ENCODE peak calls at places on chromosomes 12 and 14, in four cellular contexts. L is K562, B is HCT116, K is H1. T is an unnamed sample.

GRCh38 chr12:11746024-11746771 is 96.7 kb downstream of the ETV6 start:
- DNase-seq in L (no peak), K (no peak), B (no peak), T (no peak)

GRCh38 chr12:42326466-42327226 is 679 bp downstream of the PPHLN1 start:
- DNase-seq in L (peak), K (no peak), B (no peak), T (peak)

GRCh38 chr14:88825078-88825458 is 617 bp downstream of the TTC8 start:
- DNase-seq in K (no peak), B (no peak), L (no peak), T (no peak)

GRCh38 chr14:103512701-103513611 is 9.7 kb downstream of the CKB start:
- DNase-seq in L (no peak), K (no peak), B (no peak), T (no peak)

GRCh38 chr12:88814789-88815188 is 234.5 kb upstream of the KITLG start:
- DNase-seq in B (no peak), L (no peak), K (no peak), T (no peak)

GRCh38 chr12:2692156-2692555 is 102.6 kb upstream of the FKBP4 start:
- DNase-seq in K (no peak), B (no peak), L (no peak), T (no peak)

GRCh38 chr12:45268672-45269406 is 52.9 kb downstream of the ANO6 start:
- DNase-seq in B (peak), K (no peak), L (peak), T (peak)

GRCh38 chr14:103014466-103015319 is 42.7 kb downstream of the CDC42BPB start:
- DNase-seq in K (no peak), B (no peak), L (no peak), T (no peak)

GRCh38 chr12:7012024-7012607 is 6.2 kb downstream of the LPCAT3 start:
- DNase-seq in K (no peak), L (no peak), B (no peak), T (no peak)

GRCh38 chr12:57552692-57553321 is 3.0 kb downstream of the KIF5A start:
- DNase-seq in B (no peak), L (peak), K (no peak), T (no peak)

GRCh38 chr12:113235976-113236375 is 14.7 kb downstream of the TPCN1 start:
- DNase-seq in K (no peak), B (no peak), L (no peak), T (no peak)

GRCh38 chr14:90781344-90781761 is 34.9 kb downstream of the TTC7B start:
- DNase-seq in B (no peak), K (no peak), L (no peak), T (no peak)

GRCh38 chr12:122610911-122611310 is 83.9 kb downstream of the KNTC1 start:
- DNase-seq in L (no peak), B (no peak), K (no peak), T (no peak)

GRCh38 chr12:53973093-53974042 is at the start of gene HOXC11:
- DNase-seq in K (no peak), L (no peak), B (no peak), T (no peak)

GRCh38 chr14:58752782-58753181 is 115.0 kb downstream of the DACT1 start:
- DNase-seq in K (no peak), L (no peak), B (no peak), T (peak)

GRCh38 chr12:130496516-130497120 is 158.9 kb downstream of the PIWIL1 start:
- DNase-seq in L (no peak), K (no peak), B (no peak), T (no peak)

GRCh38 chr12:110001596-110001995 is 2.4 kb downstream of the ANKRD13A start:
- DNase-seq in B (no peak), K (no peak), L (no peak), T (no peak)

GRCh38 chr12:131775904-131776889 is 52.0 kb upstream of the MMP17 start:
- DNase-seq in B (no peak), L (no peak), K (no peak), T (no peak)

GRCh38 chr14:100726467-100726811 is 253 bp upstream of the DLK1 start:
- DNase-seq in L (no peak), K (no peak), B (no peak), T (no peak)
- TF ChIP-seq EZH2 in L (no peak), K (no peak), B (no peak), T (no peak)

GRCh38 chr12:116257826-116258225 is 19.7 kb downstream of the MED13L start:
- DNase-seq in B (no peak), L (no peak), K (no peak), T (no peak)

GRCh38 chr12:116257213-116257612 is 20.3 kb downstream of the MED13L start:
- DNase-seq in K (no peak), B (no peak), L (no peak), T (no peak)

GRCh38 chr12:116262741-116263140 is 14.8 kb downstream of the MED13L start:
- DNase-seq in B (no peak), L (no peak), K (no peak), T (no peak)

GRCh38 chr12:116261525-116262100 is 15.9 kb downstream of the MED13L start:
- DNase-seq in B (no peak), K (no peak), L (no peak), T (no peak)

DNA sequence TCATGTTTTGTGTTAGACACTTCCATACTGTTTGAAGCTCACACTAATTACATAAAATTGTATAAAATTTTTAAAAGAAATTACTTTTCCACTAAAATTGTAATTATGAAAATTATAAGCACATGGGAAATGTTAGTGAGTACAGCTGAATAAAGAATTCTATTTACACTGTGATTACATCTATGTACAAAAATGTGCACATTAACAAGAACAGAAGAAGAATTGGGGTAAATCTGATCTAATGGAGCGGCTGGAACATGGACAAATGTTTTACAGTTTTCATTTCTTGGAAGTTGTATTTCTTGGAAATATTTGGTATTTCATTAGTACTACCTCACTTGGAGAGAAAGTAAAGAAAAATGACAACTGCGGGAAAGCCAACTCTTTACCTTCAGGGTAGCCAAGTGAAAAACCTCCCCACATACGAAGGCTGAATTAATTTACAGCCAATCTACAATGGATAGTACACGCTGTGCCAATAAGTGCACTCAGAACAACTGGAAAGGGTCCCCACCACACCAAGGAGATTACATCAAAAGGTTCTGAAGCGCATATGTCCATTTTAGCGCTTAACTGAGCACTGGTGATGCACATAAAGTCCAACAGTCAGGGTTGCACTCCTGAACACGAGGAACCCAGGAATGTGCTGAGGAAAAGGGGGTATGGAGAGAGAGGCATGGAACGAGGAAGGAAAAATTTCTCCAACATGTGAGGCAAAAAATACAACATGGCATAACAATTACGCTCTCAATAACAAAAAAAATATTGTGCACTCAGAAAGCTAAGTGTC is 17.5 kb downstream of the MED13L start:
- DNase-seq in L (no peak), B (no peak), K (no peak), T (no peak)
- TF ChIP-seq FOSL1 in L (no peak), B (no peak), K (no peak), T (no peak)

GRCh38 chr14:69571879-69572633 is 2.6 kb downstream of the CCDC177 start:
- DNase-seq in B (no peak), K (peak), L (peak), T (peak)
- TF ChIP-seq EZH2 in B (no peak), K (peak), L (no peak), T (peak)

DNA sequence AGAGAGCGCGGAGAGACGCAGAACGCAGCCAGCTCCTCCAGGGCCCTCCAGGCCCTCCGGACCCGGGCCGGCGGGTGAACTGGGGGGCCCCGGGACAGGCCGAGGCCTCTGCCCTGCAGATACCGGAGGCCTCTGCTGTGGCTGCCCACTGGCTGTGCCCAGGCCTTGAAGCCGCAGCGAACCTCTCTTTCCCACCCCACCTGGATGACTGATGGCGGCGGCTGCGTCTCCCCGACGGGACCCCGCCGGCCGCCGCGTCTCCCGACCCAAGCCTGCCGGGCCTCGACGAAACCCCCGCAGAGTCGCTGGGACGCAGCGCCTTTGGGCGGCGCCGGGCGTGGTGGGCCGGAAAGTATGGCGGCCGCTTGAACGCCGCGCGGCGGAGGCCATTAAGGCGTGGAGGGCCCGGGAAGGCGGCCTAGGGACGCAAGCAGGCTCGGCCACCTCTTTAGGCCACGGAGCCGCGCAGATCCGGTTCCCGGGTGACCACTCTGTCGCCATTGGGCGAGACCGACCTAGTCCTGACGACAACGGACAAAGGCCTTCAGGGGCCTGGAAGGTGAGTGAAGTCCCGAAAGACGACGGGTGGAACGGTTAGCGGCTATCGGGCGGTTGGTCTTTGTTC is 8.4 kb upstream of the ERGIC2 start:
- DNase-seq in B (no peak), K (no peak), L (no peak), T (no peak)
- TF ChIP-seq FOSL1 in B (no peak), K (no peak), L (no peak), T (no peak)

GRCh38 chr14:56813143-56813551 is 2.9 kb upstream of the OTX2 start:
- DNase-seq in K (peak), L (no peak), B (no peak), T (no peak)
- TF ChIP-seq EZH2 in K (no peak), L (no peak), B (no peak), T (no peak)

DNA sequence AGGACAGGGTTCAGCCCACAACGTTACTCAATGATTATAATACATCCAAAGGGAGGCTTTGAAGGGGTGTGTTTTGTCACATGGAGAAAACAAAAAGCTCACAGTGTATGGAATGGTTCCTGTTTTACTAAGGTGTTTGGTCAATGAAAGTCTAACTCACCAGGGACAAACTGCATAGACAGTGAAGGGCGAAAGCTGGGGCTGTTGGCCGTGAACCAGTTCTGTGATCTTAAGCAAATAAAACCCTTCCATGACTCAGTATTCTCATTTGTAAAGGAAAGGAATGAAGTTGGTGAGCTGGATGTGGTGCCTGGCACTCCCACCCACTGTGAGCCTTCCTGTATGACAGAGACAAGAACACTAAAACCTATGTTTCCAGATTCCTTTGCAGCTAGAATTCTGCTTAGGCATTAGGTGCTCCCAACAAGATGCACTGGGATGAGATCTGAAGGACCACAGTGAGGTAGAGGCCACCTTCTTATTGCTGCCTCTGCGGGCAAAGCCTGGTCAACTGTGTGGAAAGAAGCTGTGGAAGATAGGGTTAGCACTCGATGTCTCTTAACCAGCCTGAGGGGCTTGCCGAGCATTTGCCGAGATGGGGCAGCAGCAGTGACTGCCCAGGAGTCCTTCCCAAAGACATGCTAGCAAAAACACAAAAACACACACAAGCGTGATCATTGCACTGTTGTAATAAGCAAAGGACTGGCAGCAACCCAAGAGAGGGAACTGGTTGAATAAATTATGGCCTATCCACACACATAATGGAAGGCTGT is 48.5 kb downstream of the VCPKMT start:
- DNase-seq in B (peak), K (no peak), L (no peak), T (peak)
- TF ChIP-seq FOSL1 in B (no peak), K (no peak), L (no peak), T (no peak)

DNA sequence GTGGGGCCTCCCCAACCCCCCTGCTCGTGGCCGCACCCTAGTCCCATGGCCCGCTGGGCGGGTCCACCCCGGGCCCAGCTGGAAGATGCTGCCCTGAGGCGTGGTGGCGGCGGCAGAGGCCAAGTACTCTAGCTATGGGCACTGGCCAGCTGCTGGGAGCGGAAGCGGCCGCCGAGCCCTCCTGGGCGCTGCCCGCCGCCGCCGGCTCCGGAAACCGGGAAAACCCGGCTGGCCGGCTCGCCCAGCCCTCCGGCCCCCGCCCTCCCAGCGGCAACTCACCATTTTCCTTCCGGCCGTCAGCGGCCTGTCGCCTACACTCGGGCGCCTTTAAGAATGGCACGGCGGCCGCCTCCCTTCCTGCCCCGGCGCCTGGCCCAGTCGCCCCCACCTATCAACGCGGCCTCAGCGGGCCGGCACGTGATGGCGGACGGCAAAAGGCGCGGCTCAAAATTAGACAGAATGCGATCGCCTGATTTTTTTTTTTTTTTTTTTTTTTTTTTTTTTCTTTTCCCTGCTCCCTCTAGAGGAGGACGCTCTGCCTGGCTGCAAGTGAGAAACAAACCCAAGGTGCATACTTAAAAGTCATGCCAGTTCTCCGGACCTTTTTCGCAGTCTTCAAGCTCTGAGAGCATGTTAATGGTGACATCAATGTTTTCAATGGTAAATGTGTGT is at the start of gene GMFB:
- DNase-seq in B (peak), K (peak), L (peak), T (peak)
- TF ChIP-seq EZH2 in B (no peak), K (no peak), L (no peak), T (no peak)